ENCODE peak calls at places on chromosomes 12 and 14, in ten cellular contexts. N, G, O, X, D, Z, L, E, M and C are unnamed samples.

GRCh38 chr12:26113853-26114719 is 10.8 kb downstream of the BHLHE41 start:
- DNase-seq in N (no peak), G (peak), O (peak), X (peak), D (peak), Z (peak), L (peak), E (peak), M (peak), C (peak)

GRCh38 chr14:22386924-22387775 is 201.9 kb downstream of the DAD1 start:
- DNase-seq in N (peak), G (peak), O (peak), X (peak), D (peak), Z (peak), L (peak), E (peak), M (peak), C (peak)

GRCh38 chr12:83157604-83158003 is 470.9 kb downstream of the TMTC2 start:
- DNase-seq in N (no peak), G (no peak), O (no peak), X (no peak), D (no peak), Z (no peak), L (no peak), E (no peak), M (no peak), C (no peak)

GRCh38 chr12:124545508-124546418 is 21.6 kb downstream of the NCOR2 start:
- DNase-seq in N (no peak), G (peak), O (no peak), X (no peak), D (no peak), Z (no peak), L (peak), E (no peak), M (no peak), C (no peak)

GRCh38 chr12:3743803-3744202 is 9.1 kb downstream of the CRACR2A start:
- DNase-seq in N (no peak), G (no peak), O (no peak), X (no peak), D (peak), Z (no peak), L (peak), E (no peak), M (no peak), C (no peak)

GRCh38 chr14:73712071-73712506 is 2.1 kb downstream of the PNMA1 start:
- DNase-seq in N (no peak), G (no peak), O (no peak), X (no peak), D (no peak), Z (no peak), L (no peak), E (no peak), M (no peak), C (no peak)

GRCh38 chr14:22977684-22978486 is 4.5 kb downstream of the AJUBA start:
- DNase-seq in N (no peak), G (peak), O (peak), X (peak), D (peak), Z (peak), L (peak), E (peak), M (peak), C (no peak)

GRCh38 chr14:99516156-99517045 is 35.2 kb downstream of the CCNK start:
- DNase-seq in N (no peak), G (no peak), O (no peak), X (no peak), D (no peak), Z (peak), L (no peak), E (no peak), M (no peak), C (no peak)

GRCh38 chr14:93173943-93174395 is 10.7 kb downstream of the MOAP1 start:
- DNase-seq in N (no peak), G (no peak), O (no peak), X (no peak), D (no peak), Z (no peak), L (peak), E (no peak), M (no peak), C (no peak)

GRCh38 chr12:13283867-13284266 is 87.3 kb downstream of the EMP1 start:
- DNase-seq in N (no peak), G (no peak), O (no peak), X (no peak), D (no peak), Z (no peak), L (no peak), E (no peak), M (no peak), C (no peak)

GRCh38 chr14:103190731-103191130 is 67.5 kb downstream of the TNFAIP2 start:
- DNase-seq in N (no peak), G (no peak), O (no peak), X (no peak), D (no peak), Z (no peak), L (no peak), E (no peak), M (no peak), C (no peak)

GRCh38 chr14:103189481-103190470 is 66.5 kb downstream of the TNFAIP2 start:
- DNase-seq in N (no peak), G (no peak), O (no peak), X (no peak), D (no peak), Z (peak), L (no peak), E (no peak), M (peak), C (no peak)

GRCh38 chr14:103186894-103187586 is 63.8 kb downstream of the TNFAIP2 start:
- DNase-seq in N (no peak), G (no peak), O (no peak), X (no peak), D (no peak), Z (peak), L (no peak), E (no peak), M (peak), C (no peak)

GRCh38 chr14:103187911-103188310 is 64.7 kb downstream of the TNFAIP2 start:
- DNase-seq in N (no peak), G (no peak), O (no peak), X (no peak), D (no peak), Z (no peak), L (no peak), E (no peak), M (no peak), C (no peak)

GRCh38 chr14:103188691-103189480 is 65.6 kb downstream of the TNFAIP2 start:
- DNase-seq in N (no peak), G (peak), O (peak), X (peak), D (no peak), Z (peak), L (no peak), E (no peak), M (peak), C (no peak)
- TF ChIP-seq CTCF in N (no peak), G (peak), O (peak), X (no peak), D (no peak), Z (no peak), L (no peak), E (peak), M (peak), C (no peak)

GRCh38 chr12:67788118-67788517 is 139.6 kb downstream of the DYRK2 start:
- DNase-seq in N (no peak), G (no peak), O (no peak), X (no peak), D (no peak), Z (no peak), L (no peak), E (peak), M (no peak), C (no peak)
- TF ChIP-seq CTCF in N (no peak), G (no peak), O (no peak), X (no peak), D (no peak), Z (no peak), L (no peak), E (no peak), M (no peak), C (no peak)

GRCh38 chr12:112822056-112822455 is 30.5 kb downstream of the RPH3A start:
- DNase-seq in N (no peak), G (no peak), O (no peak), X (no peak), D (no peak), Z (peak), L (no peak), E (peak), M (no peak), C (no peak)
- TF ChIP-seq CTCF in N (no peak), G (no peak), O (no peak), X (no peak), D (no peak), Z (no peak), L (no peak), E (no peak), M (no peak), C (no peak)

GRCh38 chr12:114166360-114166759 is 200.2 kb upstream of the RBM19 start:
- DNase-seq in N (peak), G (no peak), O (peak), X (peak), D (no peak), Z (peak), L (no peak), E (no peak), M (peak), C (no peak)
- TF ChIP-seq CTCF in N (peak), G (peak), O (peak), X (peak), D (no peak), Z (peak), L (no peak), E (peak), M (peak), C (no peak)

GRCh38 chr14:40368314-40368713 is 936.1 kb upstream of the FBXO33 start:
- DNase-seq in N (no peak), G (no peak), O (no peak), X (no peak), D (no peak), Z (no peak), L (no peak), E (no peak), M (no peak), C (no peak)
- TF ChIP-seq CTCF in N (no peak), G (no peak), O (no peak), X (no peak), D (no peak), Z (no peak), L (no peak), E (no peak), M (no peak), C (no peak)

GRCh38 chr12:115857923-115858322 is 419.6 kb downstream of the MED13L start:
- DNase-seq in N (no peak), G (no peak), O (no peak), X (no peak), D (no peak), Z (no peak), L (no peak), E (no peak), M (no peak), C (no peak)

GRCh38 chr12:115859231-115859630 is 418.3 kb downstream of the MED13L start:
- DNase-seq in N (no peak), G (no peak), O (no peak), X (no peak), D (no peak), Z (no peak), L (no peak), E (no peak), M (no peak), C (no peak)

GRCh38 chr12:115852054-115852453 is 425.4 kb downstream of the MED13L start:
- DNase-seq in N (no peak), G (no peak), O (no peak), X (no peak), D (no peak), Z (no peak), L (no peak), E (no peak), M (no peak), C (no peak)

GRCh38 chr12:115860619-115861018 is 416.9 kb downstream of the MED13L start:
- DNase-seq in N (no peak), G (no peak), O (no peak), X (no peak), D (no peak), Z (no peak), L (no peak), E (no peak), M (no peak), C (no peak)

DNA sequence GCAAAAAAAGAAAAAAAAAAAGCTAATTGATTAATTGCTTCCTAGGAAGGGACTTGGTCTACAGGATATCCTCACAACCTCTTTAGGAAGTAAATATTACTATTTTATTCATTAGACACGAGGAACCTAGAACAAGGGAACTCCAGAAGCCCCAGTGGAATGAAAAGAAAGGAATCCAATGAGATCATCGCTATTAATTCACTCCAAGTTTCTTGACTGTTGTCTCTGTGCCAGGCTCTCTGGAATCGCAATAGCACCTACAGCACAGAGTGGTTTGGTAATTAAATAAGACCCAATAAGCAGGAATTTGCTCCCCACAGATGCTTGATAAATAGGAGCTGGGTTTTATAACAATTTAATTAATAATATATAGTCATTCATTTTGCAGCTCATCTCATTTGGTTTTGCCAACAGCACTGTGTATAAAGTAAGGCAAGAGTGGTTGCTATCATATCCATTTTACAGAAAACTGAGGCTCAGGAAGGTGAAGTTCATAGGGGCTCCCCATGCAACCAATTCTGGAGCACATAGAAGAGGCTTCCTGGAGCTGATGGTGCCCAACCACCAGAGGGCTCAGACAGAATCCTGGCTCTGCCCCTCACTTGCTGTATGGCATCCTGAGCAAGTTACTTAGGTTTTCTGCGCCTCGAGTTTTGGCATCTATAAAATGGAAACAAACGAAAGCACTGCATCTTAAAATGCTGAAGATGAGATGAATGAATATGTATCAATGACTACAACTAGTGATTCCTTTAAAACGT is 420.2 kb downstream of the MED13L start:
- DNase-seq in N (no peak), G (no peak), O (no peak), X (no peak), D (no peak), Z (no peak), L (no peak), E (no peak), M (no peak), C (no peak)
- TF ChIP-seq CTCF in N (peak), G (no peak), O (peak), X (no peak), D (no peak), Z (no peak), L (no peak), E (no peak), M (no peak), C (no peak)

GRCh38 chr12:68686595-68687521 is at the start of gene NUP107:
- DNase-seq in N (peak), G (peak), O (peak), X (peak), D (peak), Z (peak), L (peak), E (peak), M (peak), C (peak)
- TF ChIP-seq CTCF in N (no peak), G (no peak), O (peak), X (no peak), D (peak), Z (no peak), L (peak), E (peak), M (no peak), C (no peak)

GRCh38 chr12:450438-450837 is 9.3 kb upstream of the B4GALNT3 start:
- DNase-seq in N (no peak), G (no peak), O (no peak), X (no peak), D (no peak), Z (no peak), L (no peak), E (no peak), M (no peak), C (no peak)

GRCh38 chr12:449203-449602 is 10.5 kb upstream of the B4GALNT3 start:
- DNase-seq in N (no peak), G (no peak), O (no peak), X (no peak), D (no peak), Z (no peak), L (no peak), E (no peak), M (no peak), C (no peak)

GRCh38 chr12:457676-458075 is 2.1 kb upstream of the B4GALNT3 start:
- DNase-seq in N (no peak), G (no peak), O (no peak), X (no peak), D (no peak), Z (no peak), L (no peak), E (no peak), M (no peak), C (no peak)

GRCh38 chr12:455821-456220 is 3.9 kb upstream of the B4GALNT3 start:
- DNase-seq in N (no peak), G (no peak), O (no peak), X (no peak), D (no peak), Z (no peak), L (no peak), E (no peak), M (no peak), C (no peak)

DNA sequence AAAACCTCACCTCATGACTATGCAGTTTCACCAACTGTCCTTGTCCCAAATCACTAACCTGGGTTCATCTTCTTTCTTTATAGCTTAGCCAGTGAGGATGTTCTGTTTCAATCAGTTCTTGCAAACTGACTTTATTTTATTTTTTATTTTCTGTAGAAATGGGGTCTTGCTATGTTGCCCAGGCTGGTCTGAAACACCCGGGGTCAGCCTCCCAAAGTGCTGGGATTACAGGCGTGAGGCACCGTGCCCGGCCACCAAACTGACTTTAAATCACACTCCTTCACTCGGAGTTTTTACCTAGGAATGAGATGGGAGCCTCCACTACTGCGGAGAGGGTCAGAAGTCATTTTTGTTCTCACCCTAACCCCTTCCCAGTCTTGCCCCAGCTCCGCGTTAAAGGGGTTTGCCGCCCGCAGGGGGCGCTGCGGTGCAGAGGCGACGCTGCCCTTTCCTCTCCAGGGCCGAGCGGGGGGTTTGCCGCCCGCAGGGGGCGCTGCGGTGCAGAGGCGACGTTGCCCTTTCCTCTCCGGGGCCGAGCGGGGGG is 7.0 kb upstream of the B4GALNT3 start:
- DNase-seq in N (no peak), G (no peak), O (no peak), X (no peak), D (no peak), Z (peak), L (no peak), E (no peak), M (no peak), C (no peak)
- TF ChIP-seq CTCF in N (no peak), G (no peak), O (no peak), X (no peak), D (no peak), Z (no peak), L (peak), E (peak), M (no peak), C (no peak)